ENCODE peak calls at places on chromosome 15, in eight cellular contexts. X is right cardiac atrium; V is IMR-90; W is CD8-positive, alpha-beta T cell; D is SJSA1; B is pancreas; C is fibroblast of lung; H is tibial nerve. K is an unnamed sample.
A peak's percentile ranks its signal among the peaks of the same experiment; 100 is the strongest.

GRCh38 chr15:38996111-38996541 is 431.5 kb upstream of the RASGRP1 start:
- DNase-seq in W (no peak), V (peak; percentile 90), H (no peak), C (peak; percentile 85), X (no peak), B (no peak), D (peak; percentile 94), K (no peak)

GRCh38 chr15:65377105-65377975 is 462 bp downstream of the IGDCC3 start:
- DNase-seq in W (no peak), B (peak; percentile 74), X (no peak), V (no peak), D (peak; percentile 21), H (no peak), C (peak; percentile 21), K (no peak)

GRCh38 chr15:100114526-100114925 is 227.2 kb downstream of the ADAMTS17 start:
- DNase-seq in H (peak; percentile 36), V (peak; percentile 48), B (no peak), W (no peak), D (peak; percentile 89), X (peak; percentile 71), C (peak; percentile 54), K (no peak)

GRCh38 chr15:95440712-95441111 is 889.8 kb upstream of the NR2F2 start:
- DNase-seq in X (peak; percentile 21), D (no peak), B (no peak), V (peak; percentile 8), W (no peak), H (no peak), C (peak; percentile 87), K (no peak)

GRCh38 chr15:79981861-79982455 is 11.0 kb upstream of the BCL2A1 start:
- DNase-seq in D (no peak), B (no peak), H (no peak), C (no peak), W (no peak), V (no peak), X (no peak), K (no peak)

GRCh38 chr15:99410477-99410876 is 155.3 kb upstream of the MEF2A start:
- DNase-seq in C (no peak), W (no peak), D (no peak), B (no peak), X (no peak), H (no peak), V (no peak), K (no peak)

GRCh38 chr15:27990411-27991338 is 108.4 kb downstream of the OCA2 start:
- DNase-seq in D (no peak), B (no peak), W (no peak), V (no peak), X (no peak), C (no peak), H (no peak), K (no peak)

GRCh38 chr15:58441376-58442070 is 9.7 kb downstream of the LIPC start:
- DNase-seq in C (peak; percentile 77), B (no peak), W (no peak), X (no peak), D (peak; percentile 70), V (peak; percentile 87), H (no peak), K (no peak)

GRCh38 chr15:81000144-81000625 is 538 bp upstream of the TLNRD1 start:
- DNase-seq in V (no peak), C (peak; percentile 30), H (no peak), W (no peak), X (no peak), D (peak; percentile 78), B (no peak), K (no peak)

GRCh38 chr15:66815322-66815721 is 113.3 kb downstream of the SMAD6 start:
- DNase-seq in B (no peak), X (no peak), V (peak; percentile 94), H (no peak), W (no peak), D (peak; percentile 36), C (peak; percentile 93), K (no peak)

GRCh38 chr15:45376967-45377629 is 1.2 kb downstream of the GATM start:
- DNase-seq in X (no peak), B (no peak), D (no peak), H (no peak), V (no peak), C (no peak), W (no peak), K (no peak)

GRCh38 chr15:40344631-40345120 is 3.9 kb upstream of the CCDC9B start:
- DNase-seq in C (peak; percentile 61), X (peak; percentile 61), V (peak; percentile 69), B (peak; percentile 73), H (no peak), D (peak; percentile 69), W (peak; percentile 59), K (peak; percentile 82)

GRCh38 chr15:78868366-78868765 is 4.3 kb upstream of the MORF4L1 start:
- DNase-seq in C (no peak), D (no peak), W (no peak), X (no peak), B (no peak), V (no peak), H (no peak), K (no peak)

GRCh38 chr15:99895189-99895955 is 162.1 kb upstream of the LYSMD4 start:
- DNase-seq in V (no peak), X (no peak), H (no peak), C (no peak), B (no peak), W (no peak), D (no peak), K (no peak)

GRCh38 chr15:21261396-21261964 is 178.8 kb downstream of the POTEB3 start:
- DNase-seq in D (no peak), B (peak; percentile 54), V (no peak), X (no peak), H (no peak), C (no peak), W (no peak), K (peak; percentile 14)
- H3K9me3 ChIP-seq in D (no peaks in the 10 kb centered on the region), B (no peaks in the 10 kb centered on the region), V (peaks cover 25% of the 10 kb centered on the region), X (no peaks in the 10 kb centered on the region), H (no peaks in the 10 kb centered on the region), C (no peaks in the 10 kb centered on the region), W (no peaks in the 10 kb centered on the region), K (no peaks in the 10 kb centered on the region)

DNA sequence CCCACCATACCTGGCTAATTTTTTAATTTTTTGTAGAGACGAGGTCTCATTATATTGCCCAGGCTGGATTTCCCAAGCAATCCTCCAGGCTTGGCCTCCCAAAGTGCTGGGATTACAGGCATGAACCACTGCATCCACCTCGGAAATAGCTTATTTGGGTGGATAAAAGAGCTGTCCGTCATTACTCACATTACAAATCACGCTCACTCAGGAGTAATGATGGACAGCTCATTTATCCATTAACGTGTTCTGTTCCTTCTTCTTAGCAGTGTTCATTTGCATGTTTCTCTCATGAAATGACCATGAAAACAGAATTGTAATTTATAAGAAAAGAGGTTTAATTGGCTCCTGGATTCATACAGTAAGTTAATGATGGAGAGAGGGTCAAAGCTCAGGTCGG is 9.8 kb downstream of the SV2B start:
- DNase-seq in D (no peak), C (no peak), W (no peak), V (no peak), H (no peak), B (no peak), X (no peak), K (no peak)
- H3K9me3 ChIP-seq in D (no peaks in the 10 kb centered on the region), C (no peaks in the 10 kb centered on the region), W (no peaks in the 10 kb centered on the region), V (no peaks in the 10 kb centered on the region), H (no peaks in the 10 kb centered on the region), B (no peaks in the 10 kb centered on the region), X (no peaks in the 10 kb centered on the region), K (no peaks in the 10 kb centered on the region)

GRCh38 chr15:26235864-26236263 is 372.7 kb upstream of the ATP10A start:
- DNase-seq in W (no peak), C (no peak), H (no peak), X (no peak), V (no peak), D (no peak), B (no peak), K (no peak)

DNA sequence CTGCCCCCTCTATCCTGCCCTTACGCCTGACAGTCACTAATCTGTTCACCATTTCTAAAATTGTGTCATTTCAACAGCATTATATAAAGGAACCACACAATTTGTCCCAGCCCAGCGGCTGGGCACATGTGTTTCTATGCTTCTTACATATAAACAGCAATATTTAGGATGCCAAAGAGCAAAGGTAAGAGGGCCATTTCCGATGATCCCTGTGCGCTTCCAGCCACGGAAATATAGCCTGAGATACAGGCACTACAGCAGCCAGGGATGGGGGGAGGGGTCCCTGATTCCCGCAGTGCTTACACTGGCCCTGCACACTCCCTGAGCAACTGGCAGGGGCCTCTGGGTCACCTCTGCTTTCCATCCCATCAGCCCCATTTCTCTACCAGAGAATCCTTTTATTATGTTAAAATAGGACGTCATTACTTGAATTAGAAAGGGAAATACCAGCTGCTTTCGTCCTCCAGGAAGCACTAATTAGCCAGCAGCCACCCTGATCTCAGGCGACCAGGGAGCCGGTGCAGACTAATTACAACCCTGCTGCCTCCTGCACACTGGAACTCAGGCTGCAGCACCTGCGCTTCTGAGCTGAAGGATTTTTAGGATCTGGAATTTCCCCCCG is 372.1 kb upstream of the ATP10A start:
- DNase-seq in D (no peak), C (no peak), W (no peak), X (no peak), H (no peak), V (no peak), B (no peak), K (no peak)
- H3K9me3 ChIP-seq in D (no peaks in the 10 kb centered on the region), C (no peaks in the 10 kb centered on the region), W (no peaks in the 10 kb centered on the region), X (no peaks in the 10 kb centered on the region), H (no peaks in the 10 kb centered on the region), V (peaks cover 17% of the 10 kb centered on the region), B (no peaks in the 10 kb centered on the region), K (no peaks in the 10 kb centered on the region)

DNA sequence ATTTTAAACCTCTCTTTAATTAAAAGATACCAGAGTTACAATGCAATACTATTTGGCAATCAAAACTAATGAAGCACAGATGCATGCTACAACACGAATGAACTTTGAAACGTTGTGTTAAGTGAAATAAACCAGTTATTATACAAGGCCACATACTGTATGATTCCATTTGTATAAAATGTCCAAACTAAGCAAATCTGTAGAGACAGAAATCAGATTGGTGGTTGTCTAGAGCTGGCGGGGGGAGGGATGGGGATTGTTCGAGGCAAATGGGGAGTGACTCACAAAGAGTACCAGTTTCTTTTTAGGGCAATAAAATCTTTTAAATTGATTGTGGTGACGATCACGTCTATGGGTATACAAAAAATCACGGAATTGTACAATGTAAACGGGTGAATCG is 677.0 kb downstream of the NTRK3 start:
- DNase-seq in X (no peak), C (no peak), B (no peak), H (no peak), V (no peak), D (peak; percentile 19), W (no peak), K (no peak)
- H3K9me3 ChIP-seq in X (no peaks in the 10 kb centered on the region), C (no peaks in the 10 kb centered on the region), B (no peaks in the 10 kb centered on the region), H (no peaks in the 10 kb centered on the region), V (peaks cover 4% of the 10 kb centered on the region), D (no peaks in the 10 kb centered on the region), W (no peaks in the 10 kb centered on the region), K (no peaks in the 10 kb centered on the region)

GRCh38 chr15:20341901-20342605 is 199.5 kb downstream of the GOLGA6L6 start:
- DNase-seq in C (no peak), H (no peak), W (no peak), D (no peak), X (peak; percentile 69), V (no peak), B (peak; percentile 86), K (peak; percentile 70)
- H3K9me3 ChIP-seq in C (peaks cover 28% of the 10 kb centered on the region), H (no peaks in the 10 kb centered on the region), W (no peaks in the 10 kb centered on the region), D (peaks cover 13% of the 10 kb centered on the region), X (peaks cover 2% of the 10 kb centered on the region), V (peaks cover 68% of the 10 kb centered on the region), B (no peaks in the 10 kb centered on the region), K (peaks cover 3% of the 10 kb centered on the region)